ENCODE peak calls at places on chromosomes 7 and 10, in four cellular contexts. One of them, this sample, is unnamed.

GRCh38 chr10:47318706-47319105 is 3.5 kb upstream of the GDF2 start:
- DNase-seq in cardiac fibroblast: no peak
- DNase-seq in PC-3: peak
- DNase-seq in adrenal gland: no peak
- DNase-seq in this sample: peak

GRCh38 chr7:116582806-116583444 is 58.1 kb downstream of the CAV1 start:
- DNase-seq in cardiac fibroblast: peak
- DNase-seq in PC-3: no peak
- DNase-seq in adrenal gland: no peak
- DNase-seq in this sample: no peak

GRCh38 chr10:131577178-131577555 is 265.6 kb upstream of the TCERG1L start:
- DNase-seq in cardiac fibroblast: no peak
- DNase-seq in PC-3: no peak
- DNase-seq in adrenal gland: no peak
- DNase-seq in this sample: no peak

GRCh38 chr7:66558660-66559465 is 69.8 kb upstream of the KCTD7 start:
- DNase-seq in cardiac fibroblast: no peak
- DNase-seq in PC-3: peak
- DNase-seq in adrenal gland: peak
- DNase-seq in this sample: peak

GRCh38 chr10:6973904-6974303 is 393.8 kb upstream of the PRKCQ start:
- DNase-seq in cardiac fibroblast: no peak
- DNase-seq in PC-3: no peak
- DNase-seq in adrenal gland: no peak
- DNase-seq in this sample: no peak

GRCh38 chr7:29106128-29106988 is 40.0 kb downstream of the CPVL start:
- DNase-seq in cardiac fibroblast: peak
- DNase-seq in PC-3: peak
- DNase-seq in adrenal gland: no peak
- DNase-seq in this sample: peak

GRCh38 chr7:25575634-25576033 is 347.3 kb upstream of the NPVF start:
- DNase-seq in cardiac fibroblast: no peak
- DNase-seq in PC-3: no peak
- DNase-seq in adrenal gland: no peak
- DNase-seq in this sample: no peak

GRCh38 chr10:79379512-79380124 is 32.3 kb downstream of the PPIF start:
- DNase-seq in cardiac fibroblast: no peak
- DNase-seq in PC-3: no peak
- DNase-seq in adrenal gland: no peak
- DNase-seq in this sample: peak

GRCh38 chr10:84008878-84009277 is 130.4 kb upstream of the GHITM start:
- DNase-seq in cardiac fibroblast: peak
- DNase-seq in PC-3: peak
- DNase-seq in adrenal gland: no peak
- DNase-seq in this sample: peak

GRCh38 chr7:45867471-45867870 is 5.4 kb downstream of the CCDC201 start:
- DNase-seq in cardiac fibroblast: no peak
- DNase-seq in PC-3: no peak
- DNase-seq in adrenal gland: no peak
- DNase-seq in this sample: no peak

GRCh38 chr10:1209355-1209979 is 153.3 kb downstream of the WDR37 start:
- DNase-seq in cardiac fibroblast: no peak
- DNase-seq in PC-3: no peak
- DNase-seq in adrenal gland: no peak
- DNase-seq in this sample: peak

GRCh38 chr7:494261-494687 is 25.4 kb downstream of the PDGFA start:
- DNase-seq in cardiac fibroblast: no peak
- DNase-seq in PC-3: no peak
- DNase-seq in adrenal gland: no peak
- DNase-seq in this sample: no peak
- TF ChIP-seq CTCF in cardiac fibroblast: no peak
- TF ChIP-seq CTCF in PC-3: no peak
- TF ChIP-seq CTCF in adrenal gland: no peak
- TF ChIP-seq CTCF in this sample: no peak

GRCh38 chr7:100874300-100874576 is 665 bp upstream of the SRRT start:
- DNase-seq in cardiac fibroblast: no peak
- DNase-seq in PC-3: no peak
- DNase-seq in adrenal gland: no peak
- DNase-seq in this sample: no peak

GRCh38 chr7:100875356-100875751 is 451 bp downstream of the SRRT start:
- DNase-seq in cardiac fibroblast: no peak
- DNase-seq in PC-3: peak
- DNase-seq in adrenal gland: peak
- DNase-seq in this sample: no peak

GRCh38 chr7:100873599-100874299 is 1.2 kb upstream of the SRRT start:
- DNase-seq in cardiac fibroblast: no peak
- DNase-seq in PC-3: no peak
- DNase-seq in adrenal gland: no peak
- DNase-seq in this sample: no peak

GRCh38 chr7:100878013-100878412 is 3.1 kb downstream of the SRRT start:
- DNase-seq in cardiac fibroblast: no peak
- DNase-seq in PC-3: no peak
- DNase-seq in adrenal gland: no peak
- DNase-seq in this sample: no peak

DNA sequence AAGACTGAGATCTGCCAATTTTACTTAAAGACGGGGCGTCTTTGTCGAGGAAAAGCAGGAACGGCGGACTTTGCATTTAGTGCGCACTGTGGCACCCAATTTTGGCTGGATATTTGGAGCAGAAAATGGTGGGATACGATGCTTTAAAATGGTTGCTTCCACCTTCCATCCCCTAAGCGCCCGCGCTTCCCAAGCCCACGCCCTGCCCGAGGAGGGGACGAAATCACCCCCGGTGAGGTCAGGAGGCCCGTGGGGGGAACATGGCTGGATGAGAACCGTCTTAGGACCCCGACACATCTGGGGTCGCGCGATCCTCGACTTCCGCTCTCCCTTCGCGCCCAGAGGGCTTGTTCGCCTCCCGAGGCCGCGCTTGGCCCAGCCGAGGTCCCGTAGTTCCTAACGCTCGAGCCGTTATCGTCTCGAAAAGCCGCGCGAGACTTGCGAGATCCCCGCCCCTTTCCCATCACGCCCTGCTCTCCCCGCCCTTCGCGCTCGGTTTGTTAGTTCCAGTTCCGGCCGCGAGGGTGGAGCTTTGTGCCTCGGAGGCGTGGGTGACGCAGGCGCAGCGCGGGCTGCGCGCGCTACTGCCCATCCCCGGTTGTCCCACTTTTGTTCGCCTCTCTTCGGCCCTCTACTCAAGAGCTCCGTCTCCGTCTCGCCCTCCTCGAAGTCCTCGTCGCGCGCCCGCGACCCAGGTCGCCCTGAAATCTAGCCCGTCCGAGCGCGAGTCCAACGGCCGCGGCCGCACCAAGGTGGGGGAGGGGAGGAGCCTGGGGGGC is at the start of gene SRRT:
- DNase-seq in cardiac fibroblast: peak
- DNase-seq in PC-3: peak
- DNase-seq in adrenal gland: peak
- DNase-seq in this sample: peak
- TF ChIP-seq CTCF in cardiac fibroblast: peak
- TF ChIP-seq CTCF in PC-3: no peak
- TF ChIP-seq CTCF in adrenal gland: peak
- TF ChIP-seq CTCF in this sample: peak

GRCh38 chr7:37558320-37558719 is 109.7 kb upstream of the ELMO1 start:
- DNase-seq in cardiac fibroblast: no peak
- DNase-seq in PC-3: no peak
- DNase-seq in adrenal gland: no peak
- DNase-seq in this sample: no peak
- TF ChIP-seq CTCF in cardiac fibroblast: no peak
- TF ChIP-seq CTCF in PC-3: no peak
- TF ChIP-seq CTCF in adrenal gland: no peak
- TF ChIP-seq CTCF in this sample: peak

GRCh38 chr10:78302739-78302988 is 269.0 kb downstream of the RPS24 start:
- DNase-seq in cardiac fibroblast: no peak
- DNase-seq in PC-3: no peak
- DNase-seq in adrenal gland: no peak
- DNase-seq in this sample: no peak

GRCh38 chr10:78301481-78301880 is 267.8 kb downstream of the RPS24 start:
- DNase-seq in cardiac fibroblast: no peak
- DNase-seq in PC-3: no peak
- DNase-seq in adrenal gland: no peak
- DNase-seq in this sample: peak

GRCh38 chr10:78302989-78303854 is 269.6 kb downstream of the RPS24 start:
- DNase-seq in cardiac fibroblast: peak
- DNase-seq in PC-3: peak
- DNase-seq in adrenal gland: peak
- DNase-seq in this sample: peak

GRCh38 chr10:78300526-78300925 is 266.9 kb downstream of the RPS24 start:
- DNase-seq in cardiac fibroblast: no peak
- DNase-seq in PC-3: no peak
- DNase-seq in adrenal gland: no peak
- DNase-seq in this sample: peak

GRCh38 chr10:78301891-78302738 is 268.5 kb downstream of the RPS24 start:
- DNase-seq in cardiac fibroblast: no peak
- DNase-seq in PC-3: peak
- DNase-seq in adrenal gland: no peak
- DNase-seq in this sample: peak
- TF ChIP-seq CTCF in cardiac fibroblast: no peak
- TF ChIP-seq CTCF in PC-3: peak
- TF ChIP-seq CTCF in adrenal gland: no peak
- TF ChIP-seq CTCF in this sample: peak